ENCODE peak calls at places on chromosomes 2 and 18, in ten cellular contexts. S is HCT116, B is SK-N-SH, A is transverse colon, P is esophagus muscularis mucosa, H is Panc1, M is sigmoid colon, U is breast epithelium, L is endothelial cell of umbilical vein, G is K562. T is an unnamed sample.

GRCh38 chr2:236852977-236853374 is 232.7 kb upstream of the COPS8 start:
- DNase-seq in L (no peak), S (no peak), H (no peak), G (no peak), M (no peak), P (no peak), A (no peak), U (no peak), B (no peak), T (no peak)

GRCh38 chr2:160425794-160426193 is 67.8 kb downstream of the RBMS1 start:
- DNase-seq in L (no peak), G (no peak), B (no peak), S (no peak), P (no peak), M (no peak), A (no peak), U (no peak), H (no peak), T (no peak)

GRCh38 chr2:209762564-209762963 is 9.1 kb upstream of the UNC80 start:
- DNase-seq in L (no peak), A (no peak), B (no peak), U (no peak), H (no peak), P (no peak), G (no peak), S (no peak), M (no peak), T (no peak)

GRCh38 chr2:176892818-176893217 is 319.8 kb upstream of the HNRNPA3 start:
- DNase-seq in U (no peak), B (no peak), H (no peak), A (no peak), S (no peak), G (no peak), M (no peak), P (no peak), L (no peak), T (no peak)

GRCh38 chr18:32289480-32290075 is 99.7 kb downstream of the MEP1B start:
- DNase-seq in M (no peak), L (peak; percentile 77), H (peak; percentile 38), S (peak; percentile 63), B (peak; percentile 70), U (no peak), G (no peak), A (peak; percentile 56), P (no peak), T (peak; percentile 55)

GRCh38 chr18:57859314-57859713 is 56.2 kb upstream of the ATP8B1 start:
- DNase-seq in P (peak; percentile 75), H (no peak), L (peak; percentile 35), S (peak; percentile 32), M (no peak), A (peak; percentile 39), B (no peak), U (no peak), G (peak; percentile 22), T (no peak)

GRCh38 chr2:127145255-127145899 is 38.4 kb upstream of the BIN1 start:
- DNase-seq in A (no peak), S (no peak), H (no peak), M (no peak), P (no peak), L (peak; percentile 31), G (no peak), B (no peak), U (no peak), T (no peak)

GRCh38 chr2:68428746-68429145 is 38.3 kb downstream of the FBXO48 start:
- DNase-seq in G (no peak), B (no peak), H (no peak), L (no peak), M (no peak), A (no peak), S (no peak), U (no peak), P (no peak), T (no peak)

GRCh38 chr2:237315170-237315880 is 98.6 kb downstream of the COL6A3 start:
- DNase-seq in S (no peak), L (peak; percentile 60), P (no peak), M (peak; percentile 99), U (peak; percentile 73), H (no peak), A (peak; percentile 76), B (peak; percentile 81), G (no peak), T (peak; percentile 84)

GRCh38 chr2:43133708-43134570 is 92.5 kb downstream of the ZFP36L2 start:
- DNase-seq in G (no peak), M (no peak), S (no peak), A (peak; percentile 83), H (no peak), P (no peak), U (no peak), B (peak; percentile 48), L (no peak), T (no peak)

GRCh38 chr18:74190086-74190485 is 41.8 kb downstream of the TIMM21 start:
- DNase-seq in G (no peak), L (no peak), A (no peak), P (no peak), M (no peak), U (no peak), S (no peak), B (no peak), H (no peak), T (no peak)

GRCh38 chr2:104804148-104804890 is 49.6 kb upstream of the POU3F3 start:
- DNase-seq in M (no peak), P (no peak), U (no peak), A (no peak), S (no peak), B (peak; percentile 13), H (no peak), G (no peak), L (no peak), T (no peak)

GRCh38 chr2:70552501-70553333 is 909 bp downstream of the TGFA start:
- DNase-seq in L (no peak), P (peak; percentile 83), G (no peak), U (no peak), M (no peak), A (peak; percentile 41), H (no peak), B (peak; percentile 24), S (no peak), T (no peak)
- H3K27ac ChIP-seq in L (no peak overlapping the region), P (no peak overlapping the region), G (no peak overlapping the region), U (peak overlapping the region; percentile 94), M (peak overlapping the region; percentile 62), A (peak overlapping the region; percentile 84), H (no peak overlapping the region), B (no peak overlapping the region), S (peak overlapping the region; percentile 94), T (peak overlapping the region; percentile 80)

GRCh38 chr2:23794234-23794633 is 132.7 kb downstream of the ATAD2B start:
- DNase-seq in S (no peak), A (no peak), P (no peak), M (no peak), U (no peak), B (no peak), L (no peak), G (no peak), H (no peak), T (no peak)

GRCh38 chr2:23788100-23788499 is 138.8 kb downstream of the ATAD2B start:
- DNase-seq in L (no peak), H (no peak), G (no peak), B (no peak), U (no peak), P (no peak), M (no peak), A (no peak), S (no peak), T (no peak)

GRCh38 chr2:23789012-23789411 is 137.9 kb downstream of the ATAD2B start:
- DNase-seq in A (no peak), P (no peak), B (no peak), L (no peak), G (no peak), U (no peak), H (no peak), S (no peak), M (no peak), T (no peak)

DNA sequence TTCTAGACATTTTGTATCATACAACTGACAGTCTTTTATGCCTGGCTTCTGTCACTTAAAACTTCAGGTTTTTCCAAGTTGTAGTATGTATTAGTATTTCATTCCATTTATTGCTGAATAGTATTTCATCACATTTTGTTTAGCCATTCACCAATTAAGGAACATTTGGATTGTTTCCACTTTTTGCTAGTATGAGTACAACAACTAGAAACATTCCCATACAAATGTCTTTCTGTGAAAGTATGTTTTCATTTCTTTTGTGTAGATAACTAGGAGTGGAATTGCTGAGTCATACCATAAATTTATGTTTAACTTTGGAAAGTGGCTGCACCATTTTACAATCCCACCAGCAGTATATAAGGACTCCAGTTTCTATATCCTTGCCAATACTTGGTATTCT is 135.9 kb downstream of the ATAD2B start:
- DNase-seq in L (peak; percentile 75), A (no peak), U (no peak), M (no peak), S (no peak), H (no peak), G (no peak), B (no peak), P (no peak), T (no peak)
- TF ChIP-seq POLR2AphosphoS5 in L (no peak), A (no peak), U (no peak), M (no peak), S (no peak), H (no peak), G (no peak), B (no peak), P (no peak), T (no peak)

DNA sequence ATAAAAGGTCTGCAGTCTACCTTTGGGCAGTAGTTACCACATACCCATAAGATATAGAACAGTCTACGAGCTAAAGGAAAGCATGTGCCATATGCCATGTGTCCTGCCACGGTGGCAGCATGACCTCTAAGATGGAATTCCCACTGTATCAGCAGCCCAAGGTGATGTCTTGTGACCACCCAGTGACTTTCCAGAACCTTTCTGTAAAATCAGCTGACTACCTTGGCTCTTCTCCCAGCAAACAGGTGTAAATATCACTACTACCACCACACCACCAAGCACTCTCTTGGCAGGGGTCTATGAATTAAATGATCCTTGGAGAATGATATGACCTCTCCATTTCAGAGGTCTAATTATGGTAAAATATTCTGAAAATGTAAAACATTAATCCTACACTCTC is 99.6 kb downstream of the METTL8 start:
- DNase-seq in G (no peak), M (no peak), H (no peak), S (no peak), B (no peak), A (no peak), L (no peak), P (no peak), U (no peak), T (no peak)
- H3K4me1 ChIP-seq in G (no peaks in the 10 kb centered on the region), M (no peaks in the 10 kb centered on the region), H (no peaks in the 10 kb centered on the region), S (peaks cover 2% of the 10 kb centered on the region), B (peaks cover 2% of the 10 kb centered on the region), A (no peaks in the 10 kb centered on the region), L (no peaks in the 10 kb centered on the region), P (no peaks in the 10 kb centered on the region), U (no peaks in the 10 kb centered on the region), T (no peaks in the 10 kb centered on the region)

DNA sequence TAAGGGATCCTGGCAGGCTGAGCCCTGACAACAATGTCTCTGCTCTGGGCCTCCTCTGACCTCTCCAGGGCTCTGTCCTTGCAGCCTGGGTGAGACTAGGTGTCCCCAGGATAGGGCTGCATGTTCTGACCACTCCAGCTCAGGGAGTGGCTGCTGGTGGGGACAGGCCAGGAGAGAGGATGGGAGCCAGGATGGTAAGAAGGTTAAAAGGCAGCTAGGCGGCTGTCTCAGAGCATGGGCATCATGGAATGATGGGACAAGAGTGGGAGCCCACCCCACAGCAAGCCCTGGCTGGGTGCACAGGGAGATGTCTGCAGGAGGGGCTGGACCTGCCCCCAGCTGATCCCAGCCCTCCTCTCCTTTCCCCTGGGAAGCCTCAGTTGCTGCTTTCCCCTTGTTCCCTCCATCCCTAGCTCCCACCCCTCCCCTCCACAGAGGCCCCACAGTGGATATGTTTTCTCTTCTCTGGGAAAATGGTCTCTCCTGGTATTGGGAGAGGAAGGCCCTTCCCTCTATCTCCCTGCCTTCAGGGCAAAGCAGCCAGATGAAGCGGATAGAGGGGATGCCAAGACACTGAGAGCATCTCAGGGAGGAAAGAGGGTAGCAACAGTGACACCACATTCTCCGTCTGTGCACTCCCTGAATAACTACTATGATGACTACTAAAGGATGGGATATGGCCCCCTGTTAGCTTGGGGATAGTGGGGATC is 334.3 kb downstream of the DYSF start:
- DNase-seq in S (no peak), G (no peak), U (no peak), H (no peak), B (no peak), L (no peak), A (no peak), P (no peak), M (peak; percentile 39), T (no peak)
- H3K27ac ChIP-seq in S (no peak overlapping the region), G (no peak overlapping the region), U (no peak overlapping the region), H (no peak overlapping the region), B (no peak overlapping the region), L (no peak overlapping the region), A (no peak overlapping the region), P (no peak overlapping the region), M (no peak overlapping the region), T (no peak overlapping the region)

T was measured in prostate gland.